ENCODE peak calls at places on chromosome 4, in seven cellular contexts. Z is substantia nigra, Q is aorta, D is GM12864, B is NCI-H510A, L is glutamatergic neuron, P is GM23248. V is an unnamed sample.

GRCh38 chr4:110059556-110060191 is 138.7 kb downstream of the ELOVL6 start:
- DNase-seq in Z (no peak), Q (no peak), D (peak), B (no peak), L (no peak), P (peak), V (peak)

GRCh38 chr4:26325191-26325590 is 4.4 kb downstream of the RBPJ start:
- DNase-seq in Z (no peak), Q (no peak), D (no peak), B (no peak), L (no peak), P (peak), V (no peak)

GRCh38 chr4:92305148-92305877 is 1.5 kb downstream of the GRID2 start:
- DNase-seq in Z (peak), Q (peak), D (no peak), B (peak), L (peak), P (peak), V (no peak)

GRCh38 chr4:177177446-177178160 is 132.1 kb upstream of the NEIL3 start:
- DNase-seq in Z (no peak), Q (no peak), D (no peak), B (no peak), L (no peak), P (peak), V (no peak)

GRCh38 chr4:100428051-100428450 is 89.8 kb downstream of the EMCN start:
- DNase-seq in Z (no peak), Q (no peak), D (no peak), B (no peak), L (no peak), P (peak), V (no peak)

GRCh38 chr4:138241281-138242075 is 671 bp downstream of the SLC7A11 start:
- DNase-seq in Z (no peak), Q (no peak), D (no peak), B (no peak), L (no peak), P (peak), V (peak)

GRCh38 chr4:70979445-70980008 is 13.9 kb upstream of the DCK start:
- DNase-seq in Z (no peak), Q (no peak), D (no peak), B (no peak), L (no peak), P (no peak), V (peak)

GRCh38 chr4:157509286-157509685 is 288.8 kb downstream of the GRIA2 start:
- DNase-seq in Z (no peak), Q (no peak), D (no peak), B (no peak), L (no peak), P (no peak), V (no peak)

GRCh38 chr4:53189011-53189410 is 176.8 kb downstream of the SCFD2 start:
- DNase-seq in Z (no peak), Q (no peak), D (no peak), B (no peak), L (no peak), P (peak), V (no peak)

GRCh38 chr4:147828361-147828760 is 96.5 kb downstream of the ARHGAP10 start:
- DNase-seq in Z (no peak), Q (no peak), D (no peak), B (no peak), L (no peak), P (peak), V (no peak)

GRCh38 chr4:88291003-88291402 is 6.6 kb upstream of the PPM1K start:
- DNase-seq in Z (no peak), Q (no peak), D (no peak), B (no peak), L (no peak), P (peak), V (no peak)

GRCh38 chr4:15162465-15163283 is 160.4 kb downstream of the CPEB2 start:
- DNase-seq in Z (no peak), Q (no peak), D (no peak), B (no peak), L (no peak), P (peak), V (no peak)

GRCh38 chr4:104394409-104394813 is 100.3 kb downstream of the CXXC4 start:
- DNase-seq in Z (peak), Q (no peak), D (no peak), B (no peak), L (peak), P (no peak), V (no peak)

GRCh38 chr4:137076908-137077307 is 455.4 kb downstream of the PCDH18 start:
- DNase-seq in Z (no peak), Q (peak), D (no peak), B (no peak), L (no peak), P (no peak), V (no peak)

GRCh38 chr4:186714006-186714675 is 9.5 kb downstream of the FAT1 start:
- DNase-seq in Z (no peak), Q (no peak), D (no peak), B (no peak), L (no peak), P (no peak), V (no peak)

GRCh38 chr4:1172971-1173757 is 781 bp upstream of the SPON2 start:
- DNase-seq in Z (no peak), Q (no peak), D (no peak), B (no peak), L (peak), P (peak), V (no peak)

GRCh38 chr4:1194028-1194900 is 21.9 kb upstream of the SPON2 start:
- DNase-seq in Z (no peak), Q (peak), D (no peak), B (no peak), L (peak), P (no peak), V (no peak)

GRCh38 chr4:85474818-85475630 is at the start of gene ARHGAP24:
- DNase-seq in Z (no peak), Q (peak), D (peak), B (peak), L (peak), P (peak), V (peak)

GRCh38 chr4:153781717-153782416 is 7.0 kb downstream of the SFRP2 start:
- DNase-seq in Z (no peak), Q (no peak), D (no peak), B (no peak), L (no peak), P (peak), V (no peak)

GRCh38 chr4:75916091-75916661 is 13.9 kb upstream of the PPEF2 start:
- DNase-seq in Z (no peak), Q (no peak), D (peak), B (no peak), L (peak), P (peak), V (no peak)

GRCh38 chr4:83679692-83680091 is 143.8 kb downstream of the GPAT3 start:
- DNase-seq in Z (no peak), Q (no peak), D (no peak), B (no peak), L (no peak), P (no peak), V (no peak)

GRCh38 chr4:84482564-84483563 is 16.2 kb downstream of the NKX6-1 start:
- DNase-seq in Z (no peak), Q (peak), D (no peak), B (no peak), L (peak), P (peak), V (no peak)

GRCh38 chr4:126630171-126630570 is 1002.6 kb upstream of the INTU start:
- DNase-seq in Z (no peak), Q (no peak), D (no peak), B (no peak), L (no peak), P (peak), V (no peak)

GRCh38 chr4:5892321-5893012 is 419 bp downstream of the CRMP1 start:
- DNase-seq in Z (no peak), Q (no peak), D (no peak), B (no peak), L (peak), P (no peak), V (no peak)

GRCh38 chr4:138521809-138522208 is 279.7 kb upstream of the SLC7A11 start:
- DNase-seq in Z (no peak), Q (no peak), D (no peak), B (no peak), L (no peak), P (no peak), V (no peak)

GRCh38 chr4:38747629-38748028 is 35.2 kb downstream of the TLR10 start:
- DNase-seq in Z (no peak), Q (no peak), D (no peak), B (no peak), L (no peak), P (no peak), V (no peak)

GRCh38 chr4:150569384-150569987 is 12.5 kb upstream of the MAB21L2 start:
- DNase-seq in Z (no peak), Q (no peak), D (no peak), B (no peak), L (no peak), P (peak), V (no peak)

GRCh38 chr4:101205878-101206277 is 141.4 kb downstream of the PPP3CA start:
- DNase-seq in Z (no peak), Q (no peak), D (no peak), B (no peak), L (no peak), P (peak), V (peak)

GRCh38 chr4:186669159-186669720 is 54.4 kb downstream of the FAT1 start:
- DNase-seq in Z (no peak), Q (no peak), D (no peak), B (no peak), L (peak), P (peak), V (no peak)

V was measured in GM06990.